ENCODE peak calls at places on chromosomes 1 and 21, in four cellular contexts. One of them, this sample, is unnamed.

GRCh38 chr21:26909972-26910371 is 56.9 kb downstream of the ADAMTS5 start:
- DNase-seq in NCI-H524 treated with DMSO at 0.1 percent for 48 hours: no peak
- DNase-seq in foreskin fibroblast: peak
- DNase-seq in amygdala: no peak
- DNase-seq in this sample: no peak

GRCh38 chr1:119870917-119871486 is 25.3 kb downstream of the ADAM30 start:
- DNase-seq in NCI-H524 treated with DMSO at 0.1 percent for 48 hours: no peak
- DNase-seq in foreskin fibroblast: peak
- DNase-seq in amygdala: peak
- DNase-seq in this sample: peak

GRCh38 chr21:42315296-42315891 is at the start of gene TFF3:
- DNase-seq in NCI-H524 treated with DMSO at 0.1 percent for 48 hours: no peak
- DNase-seq in foreskin fibroblast: no peak
- DNase-seq in amygdala: no peak
- DNase-seq in this sample: no peak

GRCh38 chr1:206002833-206003532 is at the start of gene RAB7B:
- DNase-seq in NCI-H524 treated with DMSO at 0.1 percent for 48 hours: no peak
- DNase-seq in foreskin fibroblast: peak
- DNase-seq in amygdala: no peak
- DNase-seq in this sample: no peak

GRCh38 chr1:22702255-22702654 is 8.4 kb upstream of the EPHB2 start:
- DNase-seq in NCI-H524 treated with DMSO at 0.1 percent for 48 hours: no peak
- DNase-seq in foreskin fibroblast: no peak
- DNase-seq in amygdala: no peak
- DNase-seq in this sample: no peak

GRCh38 chr1:11880911-11881748 is 22.4 kb upstream of the NPPB start:
- DNase-seq in NCI-H524 treated with DMSO at 0.1 percent for 48 hours: peak
- DNase-seq in foreskin fibroblast: peak
- DNase-seq in amygdala: no peak
- DNase-seq in this sample: no peak

GRCh38 chr1:174877208-174877673 is 122.5 kb upstream of the CACYBP start:
- DNase-seq in NCI-H524 treated with DMSO at 0.1 percent for 48 hours: no peak
- DNase-seq in foreskin fibroblast: no peak
- DNase-seq in amygdala: no peak
- DNase-seq in this sample: no peak

GRCh38 chr1:205610781-205611473 is 20.9 kb downstream of the ELK4 start:
- DNase-seq in NCI-H524 treated with DMSO at 0.1 percent for 48 hours: no peak
- DNase-seq in foreskin fibroblast: no peak
- DNase-seq in amygdala: no peak
- DNase-seq in this sample: no peak

GRCh38 chr1:11481019-11481418 is 2.1 kb downstream of the DISP3 start:
- DNase-seq in NCI-H524 treated with DMSO at 0.1 percent for 48 hours: no peak
- DNase-seq in foreskin fibroblast: no peak
- DNase-seq in amygdala: no peak
- DNase-seq in this sample: no peak

GRCh38 chr1:174789399-174789798 is 210.3 kb upstream of the CACYBP start:
- DNase-seq in NCI-H524 treated with DMSO at 0.1 percent for 48 hours: no peak
- DNase-seq in foreskin fibroblast: peak
- DNase-seq in amygdala: no peak
- DNase-seq in this sample: no peak